ENCODE peak calls at places on chromosomes 7 and 10, in seven cellular contexts. F is H1, M is SK-N-SH, E is HCT116, A is K562, D is GM12878, G is HepG2. R is an unnamed sample.

GRCh38 chr7:131027287-131027773 is 293.3 kb upstream of the KLF14 start:
- DNase-seq in M (peak; percentile 65), A (peak; percentile 42), G (no peak), F (no peak), D (no peak), E (no peak), R (no peak)

GRCh38 chr7:133789951-133790350 is 337.2 kb upstream of the LRGUK start:
- DNase-seq in G (no peak), M (no peak), F (no peak), D (no peak), A (no peak), E (no peak), R (no peak)

GRCh38 chr7:19377611-19378339 is 232.6 kb upstream of the FERD3L start:
- DNase-seq in G (no peak), F (no peak), E (no peak), M (peak; percentile 1), A (no peak), D (no peak), R (no peak)

GRCh38 chr10:34049887-34050286 is 715.4 kb upstream of the NRP1 start:
- DNase-seq in M (no peak), F (no peak), D (no peak), A (no peak), E (no peak), G (no peak), R (no peak)

GRCh38 chr7:142855756-142856564 is 1.1 kb downstream of the EPHB6 start:
- DNase-seq in M (peak; percentile 34), G (no peak), D (no peak), E (no peak), A (no peak), F (no peak), R (no peak)

GRCh38 chr7:55538538-55538937 is 33.8 kb downstream of the VOPP1 start:
- DNase-seq in M (no peak), A (no peak), E (no peak), D (no peak), F (no peak), G (no peak), R (no peak)

GRCh38 chr7:149714081-149714909 is 59.1 kb downstream of the ZNF467 start:
- DNase-seq in G (peak; percentile 75), M (peak; percentile 100), F (peak; percentile 90), D (peak; percentile 32), A (peak; percentile 100), E (no peak), R (peak; percentile 74)

GRCh38 chr7:33757050-33757449 is 148.3 kb upstream of the BMPER start:
- DNase-seq in F (no peak), E (no peak), D (no peak), G (no peak), M (no peak), A (no peak), R (no peak)

GRCh38 chr7:29622335-29623265 is 59.0 kb downstream of the PRR15 start:
- DNase-seq in E (peak; percentile 83), G (no peak), A (no peak), F (no peak), D (no peak), M (peak; percentile 36), R (no peak)

GRCh38 chr10:80552151-80552646 is 14.5 kb downstream of the SH2D4B start:
- DNase-seq in F (peak; percentile 50), E (no peak), A (no peak), M (no peak), D (no peak), G (peak; percentile 19), R (no peak)
- TF ChIP-seq JUND in F (no peak), E (no peak), A (no peak), M (no peak), D (no peak), G (no peak), R (no peak)

DNA sequence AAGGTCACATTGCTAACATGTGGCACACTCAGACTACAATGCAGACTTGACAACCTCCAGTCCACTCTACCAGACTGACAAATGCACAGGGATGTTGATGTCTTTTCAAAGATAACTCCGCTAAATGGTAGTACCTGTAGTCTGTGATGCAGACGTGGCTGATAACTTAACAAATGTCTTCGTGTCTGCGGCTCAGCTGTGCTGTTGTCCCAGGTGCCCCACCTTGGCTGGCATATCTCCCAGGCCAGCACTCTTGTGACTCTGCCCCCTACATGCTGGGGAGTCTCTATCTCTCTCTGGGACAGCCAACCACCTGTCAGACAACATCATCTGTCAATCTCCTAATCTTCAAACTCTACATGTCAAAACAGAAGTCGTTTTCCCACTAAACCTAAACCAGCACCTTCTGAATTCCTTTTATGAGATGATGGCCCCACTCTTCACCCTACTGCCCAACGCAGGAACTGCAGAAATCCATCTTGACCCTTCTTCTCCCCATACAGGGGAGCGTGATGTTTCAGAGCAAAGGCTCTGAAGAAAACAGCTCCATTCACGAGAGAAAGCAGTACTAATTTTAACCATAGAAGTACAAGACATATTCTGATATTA is 156.4 kb downstream of the USP6NL start:
- DNase-seq in D (no peak), G (no peak), M (no peak), F (peak; percentile 55), A (no peak), E (no peak), R (no peak)
- TF ChIP-seq JUND in D (no peak), G (no peak), M (no peak), F (no peak), A (no peak), E (no peak), R (no peak)

DNA sequence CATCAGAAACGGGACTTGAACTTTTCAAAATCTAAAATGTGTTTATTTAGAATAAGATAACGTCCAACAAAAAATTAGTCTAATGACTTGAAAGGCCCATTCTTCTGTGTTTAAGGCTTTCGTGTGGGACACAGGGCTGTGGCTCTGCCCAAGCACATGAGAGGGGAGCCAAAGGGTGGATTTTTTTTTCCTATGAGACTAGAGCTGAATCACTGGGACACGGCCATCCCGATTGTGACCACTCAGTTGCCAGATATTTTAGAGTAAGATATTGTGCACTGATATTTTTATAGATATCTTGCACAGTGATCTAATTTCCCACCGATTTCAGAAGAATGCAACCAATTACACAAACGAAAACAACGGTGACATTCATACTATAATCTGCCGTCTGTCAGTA is 99.9 kb downstream of the ANK3 start:
- DNase-seq in F (no peak), D (no peak), G (no peak), M (no peak), A (no peak), E (no peak), R (no peak)
- TF ChIP-seq JUND in F (no peak), D (no peak), G (no peak), M (no peak), A (no peak), E (no peak), R (no peak)

GRCh38 chr7:25098096-25099046 is 26.7 kb downstream of the CYCS start:
- DNase-seq in A (peak; percentile 69), G (peak; percentile 58), M (peak; percentile 80), D (no peak), E (peak; percentile 70), F (peak; percentile 55), R (peak; percentile 66)
- TF ChIP-seq JUND in A (no peak), G (no peak), M (no peak), D (no peak), E (no peak), F (no peak), R (no peak)

DNA sequence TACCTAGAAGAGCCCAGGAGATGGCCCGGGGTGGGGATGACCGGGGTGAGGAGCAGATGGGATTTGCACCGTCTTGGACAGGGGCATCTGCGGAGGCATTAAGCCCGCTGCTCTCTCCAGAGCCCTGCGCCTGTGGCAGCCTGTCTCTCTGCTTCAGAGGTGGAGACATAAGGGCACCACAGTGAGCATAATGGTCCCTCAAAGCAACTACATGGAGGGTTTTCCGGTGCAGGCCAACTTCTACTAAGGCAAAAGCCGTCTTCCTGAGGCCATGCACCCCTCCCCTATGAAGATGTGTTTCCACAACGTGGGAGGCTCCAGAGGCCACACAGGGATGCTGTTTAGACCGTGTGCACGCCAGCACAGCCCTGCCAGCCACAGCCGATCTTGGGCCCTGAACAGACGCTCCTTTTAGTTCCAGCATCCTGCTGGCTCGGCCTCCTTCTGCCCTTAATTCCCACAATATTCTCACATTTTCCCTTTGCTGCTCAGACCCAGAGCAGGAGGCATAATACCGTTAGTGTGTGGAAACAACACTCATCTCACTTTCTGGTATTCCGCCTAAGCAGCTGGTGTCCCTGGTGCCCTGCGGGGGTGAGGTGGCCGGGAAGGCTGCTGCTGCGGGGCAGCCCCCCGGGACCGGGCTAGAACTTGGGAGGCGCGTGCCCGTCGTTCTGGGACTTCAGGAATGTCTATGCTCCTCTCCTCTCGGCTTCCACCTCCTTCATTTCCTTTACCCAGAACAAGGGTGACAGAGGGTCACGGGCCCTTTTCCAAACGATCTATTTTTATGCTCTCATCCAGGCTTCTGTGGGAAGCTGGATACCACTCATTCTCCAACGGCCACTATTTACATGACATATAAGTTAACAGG is 266.9 kb downstream of the TNS3 start:
- DNase-seq in D (no peak), E (no peak), F (peak; percentile 52), G (no peak), A (no peak), M (no peak), R (no peak)
- TF ChIP-seq JUND in D (no peak), E (no peak), F (no peak), G (no peak), A (no peak), M (no peak), R (no peak)